ENCODE peak calls at places on chromosomes 12 and 14, in ten cellular contexts. I, L, W, V, X, U, S, H, G and J are unnamed samples. For H3K36me3, the result is how much of the 10 kb centered on the place peaks cover.

GRCh38 chr14:67172056-67172455 is 17.2 kb upstream of the GARIN2 start:
- DNase-seq in I (no peak), L (no peak), W (no peak), V (no peak), X (no peak), U (no peak), S (no peak), H (no peak), G (no peak), J (no peak)

GRCh38 chr12:5166976-5167375 is 123.3 kb downstream of the KCNA5 start:
- DNase-seq in I (peak), L (no peak), W (no peak), V (peak), X (no peak), U (no peak), S (no peak), H (no peak), G (peak), J (no peak)

GRCh38 chr14:68979722-68980552 is 835 bp upstream of the ACTN1 start:
- DNase-seq in I (no peak), L (peak), W (peak), V (peak), X (no peak), U (no peak), S (no peak), H (peak), G (peak), J (peak)

GRCh38 chr14:52015411-52016030 is 26.2 kb downstream of the RTRAF start:
- DNase-seq in I (no peak), L (peak), W (peak), V (no peak), X (no peak), U (no peak), S (no peak), H (peak), G (peak), J (peak)

GRCh38 chr12:54131641-54132280 is 57.0 kb downstream of the SMUG1 start:
- DNase-seq in I (no peak), L (no peak), W (no peak), V (no peak), X (no peak), U (no peak), S (no peak), H (no peak), G (no peak), J (no peak)

GRCh38 chr14:52885230-52885629 is 65.6 kb downstream of the FERMT2 start:
- DNase-seq in I (no peak), L (no peak), W (no peak), V (peak), X (no peak), U (no peak), S (no peak), H (no peak), G (no peak), J (no peak)

GRCh38 chr14:92655372-92655771 is 93.1 kb downstream of the LGMN start:
- DNase-seq in I (no peak), L (no peak), W (no peak), V (no peak), X (no peak), U (no peak), S (no peak), H (no peak), G (no peak), J (no peak)

GRCh38 chr12:83473408-83474095 is 786.8 kb downstream of the TMTC2 start:
- DNase-seq in I (no peak), L (no peak), W (no peak), V (no peak), X (no peak), U (no peak), S (no peak), H (no peak), G (no peak), J (peak)

GRCh38 chr12:64085996-64086395 is 136.1 kb downstream of the KICS2 start:
- DNase-seq in I (no peak), L (no peak), W (no peak), V (no peak), X (no peak), U (no peak), S (no peak), H (no peak), G (peak), J (no peak)

GRCh38 chr14:26276757-26277156 is 321.1 kb downstream of the NOVA1 start:
- DNase-seq in I (peak), L (peak), W (no peak), V (no peak), X (no peak), U (no peak), S (no peak), H (no peak), G (no peak), J (no peak)

GRCh38 chr14:76950043-76951020 is 78.2 kb downstream of the IRF2BPL start:
- DNase-seq in I (no peak), L (peak), W (no peak), V (peak), X (no peak), U (no peak), S (no peak), H (no peak), G (no peak), J (no peak)

GRCh38 chr12:1646908-1647669 is 18.1 kb downstream of the WNT5B start:
- DNase-seq in I (no peak), L (no peak), W (no peak), V (no peak), X (no peak), U (no peak), S (no peak), H (no peak), G (no peak), J (no peak)

GRCh38 chr14:64806862-64807495 is 72.7 kb downstream of the SPTB start:
- DNase-seq in I (no peak), L (no peak), W (no peak), V (no peak), X (no peak), U (no peak), S (no peak), H (no peak), G (no peak), J (no peak)

GRCh38 chr12:55797068-55797467 is 20.5 kb downstream of the SARNP start:
- DNase-seq in I (peak), L (peak), W (peak), V (peak), X (peak), U (no peak), S (no peak), H (peak), G (peak), J (peak)

GRCh38 chr12:55795950-55796349 is 21.6 kb downstream of the SARNP start:
- DNase-seq in I (no peak), L (no peak), W (no peak), V (no peak), X (no peak), U (no peak), S (no peak), H (no peak), G (no peak), J (no peak)

DNA sequence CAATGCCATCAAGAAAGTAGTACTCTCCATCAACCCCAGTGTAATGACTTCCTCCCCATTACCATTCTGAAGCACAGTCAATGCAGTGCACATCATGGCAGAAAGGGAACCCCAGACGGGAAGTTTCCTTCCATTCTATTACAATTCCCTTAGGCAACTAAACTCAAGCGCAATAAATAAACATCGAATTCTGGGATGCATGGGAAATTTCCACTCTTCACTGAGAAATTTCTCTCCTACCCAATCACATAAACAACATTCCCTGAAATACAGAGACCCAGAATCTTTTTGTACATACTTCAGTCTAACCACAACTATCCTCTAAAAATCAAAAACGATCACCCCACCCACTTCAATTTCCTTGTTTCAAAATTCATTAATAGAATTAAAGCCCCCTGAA is 20.0 kb downstream of the SARNP start:
- DNase-seq in I (no peak), L (no peak), W (no peak), V (peak), X (no peak), U (no peak), S (no peak), H (no peak), G (no peak), J (no peak)
- H3K36me3 ChIP-seq in I (half or more), L (under half), W (half or more), V (half or more), X (under half), U (half or more), S (under half), H (under half), G (under half), J (under half)

GRCh38 chr14:54985156-54985555 is 41.7 kb downstream of the WDHD1 start:
- DNase-seq in I (no peak), L (no peak), W (no peak), V (no peak), X (no peak), U (no peak), S (no peak), H (no peak), G (peak), J (no peak)
- H3K36me3 ChIP-seq in I (half or more), L (under half), W (under half), V (under half), X (under half), U (under half), S (under half), H (under half), G (under half), J (under half)

DNA sequence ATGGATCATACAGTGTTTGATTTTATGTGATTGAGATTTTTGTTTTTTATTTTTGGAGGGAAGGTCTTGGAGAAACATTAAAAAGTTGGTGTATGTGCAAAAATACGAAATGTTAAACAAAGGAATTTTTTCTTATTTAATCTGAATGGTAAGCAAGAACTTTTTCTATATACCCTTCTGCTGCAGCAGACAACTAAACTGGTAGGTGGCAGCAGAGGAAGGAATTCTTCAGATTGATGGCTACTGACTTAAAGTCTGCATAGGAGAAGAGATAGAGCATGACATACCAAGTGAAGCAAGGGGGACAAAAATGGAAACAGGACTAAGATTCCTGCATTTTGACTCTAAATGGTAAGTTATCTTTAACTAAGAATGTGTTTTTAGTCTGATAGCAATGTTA is 42.0 kb upstream of the A2ML1 start:
- DNase-seq in I (peak), L (peak), W (no peak), V (peak), X (no peak), U (no peak), S (no peak), H (no peak), G (peak), J (peak)
- H3K36me3 ChIP-seq in I (half or more), L (under half), W (under half), V (under half), X (under half), U (under half), S (under half), H (under half), G (under half), J (under half)

GRCh38 chr14:23481362-23481970 is 12.0 kb downstream of the NGDN start:
- DNase-seq in I (no peak), L (peak), W (no peak), V (peak), X (no peak), U (no peak), S (no peak), H (no peak), G (peak), J (no peak)

GRCh38 chr14:23481992-23482813 is 12.7 kb downstream of the NGDN start:
- DNase-seq in I (no peak), L (no peak), W (peak), V (no peak), X (no peak), U (no peak), S (no peak), H (no peak), G (no peak), J (no peak)

GRCh38 chr14:23483216-23483854 is 13.8 kb downstream of the NGDN start:
- DNase-seq in I (no peak), L (peak), W (peak), V (peak), X (no peak), U (no peak), S (no peak), H (no peak), G (no peak), J (peak)

GRCh38 chr14:23485311-23485710 is 15.8 kb downstream of the NGDN start:
- DNase-seq in I (no peak), L (no peak), W (no peak), V (no peak), X (no peak), U (no peak), S (no peak), H (no peak), G (no peak), J (no peak)

DNA sequence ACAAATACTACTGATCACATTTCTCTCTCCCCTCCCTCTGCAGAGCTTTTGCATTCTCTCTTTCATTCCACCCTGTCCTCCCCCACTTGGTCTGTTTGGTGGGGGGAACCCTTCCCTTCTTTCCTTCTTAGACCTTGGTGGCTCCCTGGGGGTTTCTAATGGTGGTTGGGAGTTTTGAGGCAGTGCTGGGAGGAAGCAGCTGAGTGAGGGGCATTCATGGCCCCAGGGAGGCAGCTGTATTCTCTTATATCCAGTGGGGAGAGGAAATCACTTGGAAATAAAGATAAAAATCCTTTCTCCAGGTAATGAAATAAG is 13.3 kb downstream of the NGDN start:
- DNase-seq in I (no peak), L (no peak), W (no peak), V (no peak), X (no peak), U (no peak), S (no peak), H (no peak), G (no peak), J (no peak)
- H3K36me3 ChIP-seq in I (under half), L (under half), W (under half), V (half or more), X (under half), U (under half), S (under half), H (under half), G (under half), J (under half)

GRCh38 chr12:132492522-132492921 is 2.6 kb downstream of the FBRSL1 start:
- DNase-seq in I (no peak), L (no peak), W (no peak), V (no peak), X (no peak), U (no peak), S (no peak), H (no peak), G (no peak), J (no peak)
- H3K36me3 ChIP-seq in I (under half), L (under half), W (under half), V (under half), X (under half), U (under half), S (under half), H (under half), G (under half), J (under half)